ENCODE peak calls at places on chromosome 4, in seven cellular contexts. W is NCI-H1092; B is GM10248; C is GM23248; G is cortex of kidney; A is smooth muscle cell of the brain vasculature; N is naive thymus-derived CD8-positive, alpha-beta T cell. V is an unnamed sample.

GRCh38 chr4:108834787-108835384 is 72.0 kb upstream of the ETNPPL start:
- DNase-seq in A (peak), B (peak), N (no peak), C (peak), W (no peak), G (no peak), V (peak)

GRCh38 chr4:26325191-26325590 is 4.4 kb downstream of the RBPJ start:
- DNase-seq in A (no peak), W (no peak), B (no peak), N (no peak), C (peak), G (no peak), V (no peak)

GRCh38 chr4:38298868-38299713 is 338.9 kb downstream of the PTTG2 start:
- DNase-seq in B (no peak), N (no peak), C (no peak), W (no peak), A (no peak), G (no peak), V (no peak)

GRCh38 chr4:73698217-73698616 is 42.2 kb upstream of the CXCL8 start:
- DNase-seq in N (no peak), W (no peak), C (peak), A (no peak), B (no peak), G (no peak), V (no peak)

GRCh38 chr4:932713-933070 is 432 bp downstream of the TMEM175 start:
- DNase-seq in B (no peak), W (no peak), A (no peak), C (no peak), G (no peak), N (no peak), V (no peak)

GRCh38 chr4:54709281-54709854 is 51.6 kb downstream of the KIT start:
- DNase-seq in A (no peak), B (no peak), C (no peak), N (no peak), W (no peak), G (no peak), V (peak)

GRCh38 chr4:27096142-27096824 is 235.6 kb downstream of the STIM2 start:
- DNase-seq in N (no peak), A (no peak), W (no peak), C (peak), G (no peak), B (no peak), V (no peak)

GRCh38 chr4:36322921-36323354 is 41.5 kb downstream of the DTHD1 start:
- DNase-seq in G (no peak), N (no peak), A (no peak), W (no peak), B (peak), C (no peak), V (no peak)

GRCh38 chr4:26015133-26015651 is 101.2 kb downstream of the SMIM20 start:
- DNase-seq in G (no peak), N (no peak), B (no peak), W (no peak), C (peak), A (no peak), V (no peak)

GRCh38 chr4:6047130-6047673 is 29.0 kb upstream of the C4orf50 start:
- DNase-seq in A (no peak), C (no peak), B (no peak), N (no peak), G (no peak), W (no peak), V (no peak)

GRCh38 chr4:77473509-77473908 is 132.1 kb upstream of the CXCL13 start:
- DNase-seq in C (peak), N (no peak), B (peak), W (no peak), G (no peak), A (no peak), V (no peak)

GRCh38 chr4:1466034-1466960 is 60.1 kb upstream of the NKX1-1 start:
- DNase-seq in A (no peak), N (peak), B (no peak), C (no peak), G (no peak), W (no peak), V (no peak)

GRCh38 chr4:2007804-2008670 is 737 bp downstream of the NELFA start:
- DNase-seq in W (no peak), C (peak), B (no peak), A (no peak), N (no peak), G (no peak), V (no peak)

GRCh38 chr4:104641427-104641826 is 146.7 kb upstream of the CXXC4 start:
- DNase-seq in G (no peak), C (no peak), A (no peak), W (no peak), N (no peak), B (no peak), V (no peak)

GRCh38 chr4:8115916-8116315 is 42.7 kb downstream of the ABLIM2 start:
- DNase-seq in B (no peak), N (no peak), G (no peak), W (no peak), C (no peak), A (no peak), V (no peak)

GRCh38 chr4:105822061-105822460 is 73.2 kb upstream of the NPNT start:
- DNase-seq in B (no peak), N (no peak), A (no peak), C (no peak), W (no peak), G (no peak), V (no peak)

GRCh38 chr4:153076861-153077260 is 127.4 kb upstream of the TRIM2 start:
- DNase-seq in A (no peak), N (no peak), B (no peak), G (no peak), W (no peak), C (no peak), V (no peak)

GRCh38 chr4:87014284-87014782 is 79.5 kb downstream of the AFF1 start:
- DNase-seq in A (no peak), G (no peak), N (no peak), C (peak), B (no peak), W (no peak), V (no peak)

GRCh38 chr4:180828455-180829018 is 1414.7 kb upstream of the TENM3 start:
- DNase-seq in G (no peak), A (peak), B (no peak), W (peak), N (no peak), C (peak), V (no peak)